ENCODE peak calls at places on chromosomes 5 and 9, in ten cellular contexts. M is astrocyte of the spinal cord, L is left ventricle myocardium inferior, B is pancreas, Z is HCT116, P is sigmoid colon, V is ovary, O is lower leg skin, T is HepG2, R is breast epithelium. U is an unnamed sample.

GRCh38 chr5:172283020-172283861 is at the start of gene UBTD2:
- DNase-seq in T (peak), V (peak), O (peak), R (peak), L (peak), Z (no peak), B (peak), M (peak), P (peak), U (peak)

GRCh38 chr5:39208471-39208870 is 10.9 kb downstream of the FYB1 start:
- DNase-seq in Z (no peak), L (no peak), M (no peak), V (no peak), R (no peak), P (no peak), B (no peak), O (no peak), T (no peak), U (no peak)

GRCh38 chr5:58156977-58157701 is 302.7 kb downstream of the PLK2 start:
- DNase-seq in T (no peak), P (no peak), L (peak), M (peak), R (no peak), Z (no peak), V (no peak), O (no peak), B (no peak), U (no peak)

GRCh38 chr5:56814361-56814962 is 887 bp upstream of the MAP3K1 start:
- DNase-seq in Z (no peak), M (peak), R (peak), B (peak), T (peak), L (peak), O (peak), V (peak), P (no peak), U (peak)

GRCh38 chr9:36018755-36019720 is 17.7 kb upstream of the RECK start:
- DNase-seq in Z (no peak), V (no peak), O (no peak), L (no peak), M (no peak), P (no peak), B (no peak), T (no peak), R (no peak), U (no peak)

GRCh38 chr5:51582871-51583384 is 199.7 kb downstream of the ISL1 start:
- DNase-seq in P (no peak), O (no peak), R (no peak), B (no peak), Z (no peak), V (no peak), M (no peak), T (no peak), L (no peak), U (no peak)

GRCh38 chr9:4333787-4334186 is 33.9 kb upstream of the GLIS3 start:
- DNase-seq in P (no peak), O (no peak), M (no peak), T (no peak), Z (no peak), R (no peak), L (no peak), V (no peak), B (no peak), U (no peak)

GRCh38 chr9:29211681-29212589 is 1638.7 kb upstream of the C9orf72 start:
- DNase-seq in R (no peak), M (peak), V (no peak), T (peak), O (no peak), P (peak), L (no peak), Z (no peak), B (peak), U (no peak)

GRCh38 chr5:171705036-171705435 is 80.6 kb upstream of the SMIM23 start:
- DNase-seq in B (no peak), L (no peak), R (no peak), Z (no peak), V (no peak), O (no peak), T (no peak), M (no peak), P (no peak), U (no peak)

GRCh38 chr5:53942724-53943123 is 367.6 kb downstream of the ARL15 start:
- DNase-seq in M (peak), T (no peak), O (no peak), B (no peak), V (no peak), L (no peak), R (no peak), P (no peak), Z (no peak), U (no peak)

GRCh38 chr9:87862536-87863268 is 20.0 kb upstream of the SPATA31E1 start:
- DNase-seq in O (no peak), L (no peak), R (no peak), M (peak), T (no peak), Z (peak), V (no peak), P (no peak), B (no peak), U (no peak)

GRCh38 chr5:3310551-3311340 is 284.9 kb upstream of the IRX1 start:
- DNase-seq in B (peak), V (no peak), T (peak), M (peak), L (no peak), P (no peak), O (peak), R (peak), Z (no peak), U (no peak)

GRCh38 chr9:88659126-88659525 is 124.1 kb downstream of the NXNL2 start:
- DNase-seq in V (no peak), R (no peak), O (no peak), T (no peak), B (no peak), L (no peak), M (no peak), Z (no peak), P (no peak), U (no peak)

GRCh38 chr9:121641228-121641611 is 10.2 kb upstream of the DAB2IP start:
- DNase-seq in B (no peak), Z (no peak), R (no peak), L (no peak), M (no peak), T (no peak), O (no peak), V (no peak), P (no peak), U (no peak)

GRCh38 chr5:38259062-38259857 is 901 bp downstream of the EGFLAM start:
- DNase-seq in V (no peak), Z (no peak), O (no peak), M (no peak), R (no peak), P (no peak), B (no peak), T (no peak), L (no peak), U (no peak)

GRCh38 chr5:76622973-76623596 is at the start of gene F2RL2:
- DNase-seq in T (no peak), M (peak), V (no peak), L (no peak), B (no peak), P (peak), Z (no peak), O (no peak), R (no peak), U (no peak)

GRCh38 chr5:7897014-7897600 is 28.2 kb downstream of the MTRR start:
- DNase-seq in B (no peak), P (no peak), T (peak), R (no peak), Z (no peak), O (no peak), M (peak), L (no peak), V (no peak), U (no peak)

GRCh38 chr9:96523429-96523828 is 73.5 kb downstream of the HABP4 start:
- DNase-seq in O (no peak), R (no peak), L (peak), M (no peak), Z (no peak), V (peak), P (no peak), T (no peak), B (no peak), U (no peak)

GRCh38 chr5:56601641-56602071 is 213.7 kb upstream of the MAP3K1 start:
- DNase-seq in V (no peak), Z (no peak), O (no peak), R (no peak), L (no peak), T (no peak), P (no peak), M (peak), B (no peak), U (no peak)

GRCh38 chr9:127133739-127134167 is 11.3 kb upstream of the ANGPTL2 start:
- DNase-seq in Z (no peak), L (peak), V (peak), T (no peak), M (peak), R (peak), P (peak), B (no peak), O (peak), U (no peak)

GRCh38 chr9:1916676-1917075 is 98.5 kb upstream of the SMARCA2 start:
- DNase-seq in M (no peak), L (no peak), B (no peak), P (no peak), Z (no peak), R (no peak), O (peak), V (no peak), T (no peak), U (no peak)

GRCh38 chr5:139745121-139745799 is 50.3 kb upstream of the PSD2 start:
- DNase-seq in R (no peak), B (no peak), V (no peak), Z (peak), O (peak), T (no peak), P (peak), L (peak), M (peak), U (no peak)
- H3K4me3 ChIP-seq in R (no peak), B (no peak), V (no peak), Z (peak), O (no peak), T (peak), P (no peak), L (no peak), M (no peak), U (no peak)

GRCh38 chr5:174204914-174205313 is 159.4 kb downstream of the NSG2 start:
- DNase-seq in L (no peak), R (no peak), V (no peak), B (no peak), M (no peak), O (peak), Z (no peak), P (no peak), T (no peak), U (no peak)
- H3K4me3 ChIP-seq in L (no peak), R (no peak), V (no peak), B (no peak), M (no peak), O (no peak), Z (no peak), P (no peak), T (no peak), U (no peak)

DNA sequence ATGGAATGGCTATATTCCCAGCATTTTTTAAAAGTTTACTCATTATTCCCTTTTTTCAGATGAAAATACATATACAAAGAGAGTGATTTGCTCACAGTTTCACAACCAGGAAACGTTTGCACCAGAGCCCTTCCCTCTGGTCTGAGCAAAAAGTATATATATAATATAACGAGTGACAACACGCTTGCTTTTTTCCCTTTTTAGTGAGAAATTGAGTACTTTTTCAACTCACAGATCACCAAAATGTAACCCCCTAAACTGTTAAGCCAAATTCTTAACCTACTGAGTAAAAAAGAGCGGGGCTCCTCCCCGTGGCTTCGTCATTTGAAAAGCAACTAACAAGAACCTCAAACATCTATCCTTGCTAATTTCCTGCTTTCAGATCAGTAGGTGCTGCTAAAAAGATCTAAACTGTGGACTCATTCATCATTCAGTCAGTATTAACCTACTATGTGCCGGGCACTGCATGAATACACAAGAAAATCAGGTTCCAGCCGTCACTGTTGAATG is 955 bp upstream of the PTBP3 start:
- DNase-seq in M (peak), L (no peak), O (no peak), B (no peak), P (no peak), Z (no peak), V (no peak), T (peak), R (no peak), U (no peak)
- H3K4me3 ChIP-seq in M (peak), L (peak), O (peak), B (peak), P (peak), Z (peak), V (peak), T (peak), R (peak), U (peak)

GRCh38 chr9:34810187-34810524 is 100.2 kb upstream of the CCL21 start:
- DNase-seq in B (peak), L (no peak), M (no peak), P (no peak), O (no peak), Z (no peak), T (no peak), R (no peak), V (no peak), U (no peak)

DNA sequence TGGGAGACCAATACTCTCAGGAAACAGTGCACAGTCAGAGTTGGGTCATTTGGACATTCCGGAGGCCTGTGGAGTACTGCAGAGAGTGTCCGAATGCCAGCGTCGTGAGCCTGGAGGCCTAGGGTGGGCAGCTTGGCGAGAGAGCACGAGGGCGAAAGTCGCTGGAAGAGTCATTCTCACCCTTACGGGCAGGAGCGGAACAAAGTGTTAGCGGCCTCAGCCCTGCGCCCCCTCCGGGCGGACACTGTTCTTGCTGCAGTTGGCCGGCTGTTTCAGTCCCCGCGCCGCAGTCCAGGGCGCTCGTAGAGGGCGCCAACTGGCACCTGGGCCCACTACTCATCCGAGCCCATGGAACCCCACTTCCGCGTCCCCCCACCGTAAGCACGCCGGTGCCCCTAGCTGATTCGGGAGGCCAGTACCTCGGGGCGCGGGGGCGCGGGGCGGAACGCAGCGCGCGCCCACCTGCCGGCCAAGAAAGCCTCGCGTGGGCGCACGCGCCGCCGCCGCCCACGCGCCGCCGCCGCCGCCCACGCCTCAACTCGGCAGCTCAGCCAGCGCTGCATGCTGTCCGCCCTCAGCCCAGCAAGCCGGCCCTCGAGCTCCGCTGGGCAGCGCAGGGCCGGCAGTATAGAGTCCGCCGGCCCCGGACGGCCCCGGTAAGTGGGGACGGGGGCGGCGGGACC is 99.7 kb upstream of the CCL21 start:
- DNase-seq in R (no peak), L (no peak), B (peak), M (no peak), Z (no peak), T (no peak), O (no peak), V (no peak), P (no peak), U (no peak)
- H3K4me3 ChIP-seq in R (peak), L (peak), B (peak), M (no peak), Z (no peak), T (no peak), O (no peak), V (no peak), P (peak), U (no peak)

U was measured in effector memory CD4-positive, alpha-beta T cell.